ENCODE peak calls at places on chromosomes 16 and 17, in nine cellular contexts. A, U, P, C, L, M, K, Q and E are unnamed samples.

GRCh38 chr17:27602721-27603445 is 28.1 kb upstream of the LGALS9 start:
- DNase-seq in A (peak), U (peak), P (peak), C (peak), L (peak), M (peak), K (peak), Q (peak), E (peak)

GRCh38 chr17:67461228-67461780 is 84.2 kb downstream of the PITPNC1 start:
- DNase-seq in A (no peak), U (no peak), P (no peak), C (no peak), L (no peak), M (no peak), K (no peak), Q (no peak), E (no peak)

GRCh38 chr16:70416748-70417616 is 21.9 kb downstream of the ST3GAL2 start:
- DNase-seq in A (no peak), U (no peak), P (peak), C (no peak), L (no peak), M (no peak), K (no peak), Q (peak), E (no peak)

GRCh38 chr17:82391496-82392066 is 20.0 kb downstream of the UTS2R start:
- DNase-seq in A (no peak), U (no peak), P (no peak), C (no peak), L (no peak), M (no peak), K (no peak), Q (no peak), E (no peak)

GRCh38 chr17:48016112-48016511 is 21.5 kb downstream of the COPZ2 start:
- DNase-seq in A (no peak), U (peak), P (no peak), C (no peak), L (no peak), M (no peak), K (no peak), Q (no peak), E (no peak)

GRCh38 chr17:50902768-50903353 is 36.7 kb upstream of the TOB1 start:
- DNase-seq in A (no peak), U (no peak), P (peak), C (no peak), L (no peak), M (no peak), K (no peak), Q (no peak), E (no peak)

GRCh38 chr16:81902025-81902424 is 109.2 kb downstream of the SDR42E1 start:
- DNase-seq in A (no peak), U (no peak), P (no peak), C (no peak), L (no peak), M (no peak), K (no peak), Q (no peak), E (no peak)

GRCh38 chr16:80684906-80685305 is 119.5 kb downstream of the CDYL2 start:
- DNase-seq in A (no peak), U (no peak), P (no peak), C (no peak), L (no peak), M (no peak), K (no peak), Q (no peak), E (no peak)

GRCh38 chr16:68707341-68708152 is 29.5 kb upstream of the CDH1 start:
- DNase-seq in A (no peak), U (peak), P (peak), C (no peak), L (no peak), M (no peak), K (no peak), Q (peak), E (peak)

GRCh38 chr17:30495586-30495985 is 18.4 kb downstream of the GOSR1 start:
- DNase-seq in A (no peak), U (no peak), P (no peak), C (no peak), L (no peak), M (no peak), K (no peak), Q (no peak), E (no peak)

GRCh38 chr17:13036776-13037175 is 18.9 kb upstream of the ELAC2 start:
- DNase-seq in A (no peak), U (no peak), P (no peak), C (no peak), L (peak), M (no peak), K (no peak), Q (no peak), E (no peak)

GRCh38 chr17:30244853-30245385 is 9.4 kb upstream of the SLC6A4 start:
- DNase-seq in A (no peak), U (peak), P (no peak), C (no peak), L (peak), M (no peak), K (no peak), Q (no peak), E (peak)

GRCh38 chr17:75922963-75923874 is 17.6 kb downstream of the FBF1 start:
- DNase-seq in A (no peak), U (no peak), P (peak), C (no peak), L (no peak), M (no peak), K (no peak), Q (no peak), E (no peak)

GRCh38 chr16:21663889-21664647 is at the start of gene OTOA:
- DNase-seq in A (no peak), U (no peak), P (no peak), C (no peak), L (peak), M (no peak), K (no peak), Q (no peak), E (peak)

GRCh38 chr16:29784157-29784556 is 6.1 kb downstream of the ZG16 start:
- DNase-seq in A (no peak), U (no peak), P (no peak), C (no peak), L (no peak), M (no peak), K (no peak), Q (no peak), E (no peak)

GRCh38 chr16:527015-527903 is at the start of gene CAPN15:
- DNase-seq in A (peak), U (peak), P (peak), C (peak), L (peak), M (peak), K (peak), Q (peak), E (peak)

GRCh38 chr16:30570621-30571443 is 682 bp downstream of the ZNF688 start:
- DNase-seq in A (no peak), U (no peak), P (no peak), C (peak), L (peak), M (no peak), K (peak), Q (no peak), E (peak)

GRCh38 chr16:24541534-24541933 is 2.2 kb downstream of the RBBP6 start:
- DNase-seq in A (no peak), U (no peak), P (no peak), C (no peak), L (no peak), M (no peak), K (no peak), Q (no peak), E (no peak)

GRCh38 chr16:80739523-80739922 is 64.9 kb downstream of the CDYL2 start:
- DNase-seq in A (no peak), U (no peak), P (no peak), C (no peak), L (no peak), M (no peak), K (no peak), Q (no peak), E (no peak)

GRCh38 chr17:39667262-39668140 is 752 bp upstream of the PNMT start:
- DNase-seq in A (no peak), U (no peak), P (peak), C (no peak), L (no peak), M (no peak), K (no peak), Q (no peak), E (no peak)

GRCh38 chr17:72644481-72644880 is 448.0 kb downstream of the SLC39A11 start:
- DNase-seq in A (no peak), U (no peak), P (no peak), C (no peak), L (no peak), M (no peak), K (no peak), Q (no peak), E (no peak)

GRCh38 chr16:57527610-57528360 is 8.6 kb downstream of the CCDC102A start:
- DNase-seq in A (no peak), U (no peak), P (peak), C (peak), L (no peak), M (no peak), K (no peak), Q (no peak), E (no peak)

GRCh38 chr16:31529398-31530312 is 2.0 kb downstream of the AHSP start:
- DNase-seq in A (peak), U (no peak), P (no peak), C (no peak), L (no peak), M (no peak), K (no peak), Q (no peak), E (peak)

GRCh38 chr17:79800325-79801155 is 3.7 kb upstream of the CBX8 start:
- DNase-seq in A (peak), U (no peak), P (peak), C (no peak), L (peak), M (no peak), K (no peak), Q (peak), E (peak)

GRCh38 chr16:58904254-58904653 is 170.1 kb upstream of the GOT2 start:
- DNase-seq in A (no peak), U (no peak), P (no peak), C (no peak), L (no peak), M (no peak), K (no peak), Q (no peak), E (no peak)

GRCh38 chr16:51971184-51971583 is 575.8 kb downstream of the TOX3 start:
- DNase-seq in A (peak), U (no peak), P (no peak), C (no peak), L (peak), M (no peak), K (no peak), Q (no peak), E (peak)

GRCh38 chr17:45580914-45581313 is 90.4 kb upstream of the PLEKHM1 start:
- DNase-seq in A (no peak), U (no peak), P (no peak), C (no peak), L (no peak), M (no peak), K (no peak), Q (no peak), E (no peak)

GRCh38 chr17:47819475-47819874 is 2.1 kb downstream of the OSBPL7 start:
- DNase-seq in A (no peak), U (no peak), P (no peak), C (no peak), L (no peak), M (no peak), K (no peak), Q (no peak), E (no peak)

GRCh38 chr16:57788951-57789350 is 13.3 kb downstream of the KIFC3 start:
- DNase-seq in A (no peak), U (no peak), P (peak), C (no peak), L (no peak), M (no peak), K (no peak), Q (no peak), E (no peak)